ENCODE peak calls at places on chromosomes 5 and 9, in nine cellular contexts. U, N, S, M, Z, Q, H, I and V are unnamed samples.

GRCh38 chr5:135700731-135701130 is 121.9 kb upstream of the CXCL14 start:
- DNase-seq in N (no peak), U (no peak), H (no peak), I (no peak), M (no peak), Q (no peak), Z (no peak), S (no peak), V (no peak)

GRCh38 chr5:150144211-150144801 is 11.3 kb downstream of the PDGFRB start:
- DNase-seq in M (no peak), Q (no peak), S (peak), U (no peak), I (peak), H (no peak), Z (no peak), N (no peak), V (peak)

GRCh38 chr5:173310861-173311515 is 17.2 kb downstream of the STC2 start:
- DNase-seq in M (no peak), Q (no peak), Z (peak), I (no peak), H (no peak), S (peak), U (no peak), N (no peak), V (no peak)

GRCh38 chr9:83422512-83422911 is 115.7 kb downstream of the FRMD3 start:
- DNase-seq in N (no peak), S (no peak), U (no peak), H (no peak), Q (no peak), I (no peak), Z (no peak), M (no peak), V (no peak)

GRCh38 chr5:35205186-35205585 is 25.1 kb downstream of the PRLR start:
- DNase-seq in Z (no peak), I (no peak), H (no peak), S (no peak), U (no peak), Q (no peak), N (no peak), M (no peak), V (no peak)

GRCh38 chr5:95969646-95970358 is 8.2 kb upstream of the ELL2 start:
- DNase-seq in I (no peak), Z (no peak), N (no peak), M (no peak), U (no peak), Q (no peak), H (no peak), S (no peak), V (no peak)

GRCh38 chr5:180799902-180800801 is 2.5 kb downstream of the MGAT1 start:
- DNase-seq in Q (no peak), U (no peak), S (no peak), N (no peak), Z (no peak), M (no peak), I (no peak), H (no peak), V (no peak)

GRCh38 chr5:65809817-65810531 is 88.0 kb downstream of the NLN start:
- DNase-seq in S (no peak), I (peak), N (peak), U (peak), Z (no peak), H (no peak), M (no peak), Q (no peak), V (no peak)

GRCh38 chr9:38235244-38235643 is 157.3 kb upstream of the ALDH1B1 start:
- DNase-seq in Z (no peak), M (no peak), N (no peak), U (no peak), I (no peak), H (no peak), Q (no peak), S (no peak), V (no peak)

GRCh38 chr9:76521906-76522305 is 62.9 kb downstream of the GCNT1 start:
- DNase-seq in Q (no peak), Z (no peak), U (no peak), M (no peak), N (no peak), I (no peak), H (no peak), S (no peak), V (no peak)

GRCh38 chr5:92884464-92884863 is 696.6 kb downstream of the NR2F1-AS1 start:
- DNase-seq in M (no peak), S (no peak), U (no peak), N (no peak), Z (no peak), Q (no peak), H (no peak), I (no peak), V (no peak)

GRCh38 chr5:72621576-72621975 is 114.4 kb upstream of the ZNF366 start:
- DNase-seq in S (no peak), Q (no peak), I (no peak), U (no peak), N (no peak), M (no peak), Z (no peak), H (no peak), V (no peak)

GRCh38 chr5:36730537-36731216 is 124.3 kb downstream of the SLC1A3 start:
- DNase-seq in S (no peak), H (no peak), M (no peak), I (no peak), N (no peak), U (no peak), Z (no peak), Q (no peak), V (no peak)

GRCh38 chr9:117276444-117276843 is 138.4 kb downstream of the ASTN2 start:
- DNase-seq in Z (no peak), H (no peak), M (no peak), U (no peak), I (no peak), N (no peak), S (no peak), Q (no peak), V (no peak)

GRCh38 chr9:137067860-137068538 is 2.4 kb downstream of the SAPCD2 start:
- DNase-seq in N (peak), M (peak), H (peak), Z (peak), S (peak), Q (peak), I (peak), U (peak), V (peak)

GRCh38 chr9:35859310-35859994 is 10.7 kb downstream of the OR13J1 start:
- DNase-seq in Z (no peak), I (no peak), H (no peak), M (no peak), N (no peak), S (peak), U (peak), Q (no peak), V (no peak)

GRCh38 chr9:121393318-121393717 is 23.3 kb upstream of the STOM start:
- DNase-seq in S (no peak), M (no peak), Q (no peak), Z (no peak), U (no peak), H (no peak), N (no peak), I (peak), V (no peak)

GRCh38 chr9:84435902-84436301 is 95.3 kb upstream of the SLC28A3 start:
- DNase-seq in Z (no peak), M (no peak), I (no peak), H (no peak), S (no peak), U (no peak), Q (no peak), N (no peak), V (no peak)

GRCh38 chr9:115640887-115641286 is 512.7 kb upstream of the PAPPA start:
- DNase-seq in Z (no peak), U (no peak), N (no peak), H (no peak), I (no peak), M (no peak), Q (no peak), S (no peak), V (no peak)

GRCh38 chr5:10467281-10468198 is 25.9 kb downstream of the ROPN1L start:
- DNase-seq in U (no peak), S (no peak), M (no peak), Z (peak), Q (no peak), H (no peak), N (no peak), I (no peak), V (peak)

GRCh38 chr5:169772688-169773087 is 135.6 kb downstream of the DOCK2 start:
- DNase-seq in M (no peak), U (no peak), S (no peak), I (no peak), N (no peak), Q (no peak), H (no peak), Z (no peak), V (no peak)
- TF ChIP-seq POLR2AphosphoS5 in M (no peak), U (no peak), S (no peak), I (no peak), N (no peak), Q (no peak), H (no peak), Z (no peak), V (no peak)

GRCh38 chr5:112957409-112957808 is 19.2 kb upstream of the DCP2 start:
- DNase-seq in M (no peak), I (no peak), H (no peak), U (no peak), Q (no peak), N (no peak), S (no peak), Z (no peak), V (no peak)
- TF ChIP-seq POLR2AphosphoS5 in M (no peak), I (no peak), H (no peak), U (no peak), Q (no peak), N (no peak), S (no peak), Z (no peak), V (no peak)

DNA sequence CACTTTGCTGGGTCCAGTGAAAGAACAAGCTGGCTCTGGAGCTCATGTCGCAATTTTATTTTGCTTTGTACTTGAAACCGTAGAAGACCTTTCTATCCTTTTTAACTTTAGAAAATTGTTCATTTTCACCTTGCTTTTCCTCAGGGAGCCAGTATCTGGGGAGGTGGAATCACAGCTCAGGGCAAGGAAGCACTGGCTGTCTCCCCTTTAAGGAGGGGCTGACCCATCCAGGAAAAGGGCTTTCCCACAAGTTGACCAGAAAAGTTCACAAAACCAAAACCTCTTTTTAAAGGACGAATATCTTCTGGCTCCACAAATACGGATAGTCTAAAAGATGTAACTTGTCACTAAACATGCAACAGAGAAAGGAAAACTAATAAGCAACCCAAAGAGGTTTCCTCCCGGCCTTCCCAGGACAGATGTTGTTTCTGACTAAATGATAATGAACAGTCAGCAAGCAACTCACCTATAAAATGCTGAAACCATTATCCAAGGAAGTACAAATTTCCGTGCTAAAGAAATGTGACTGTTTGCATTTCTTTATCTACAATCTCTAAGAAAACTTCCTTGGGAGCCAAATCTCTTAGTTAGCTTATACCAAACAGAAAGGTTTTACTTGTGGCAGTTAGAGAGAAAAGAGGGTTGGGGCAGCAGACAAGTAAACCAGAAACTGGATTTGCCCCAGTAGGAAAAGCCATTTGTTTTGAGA is 278.2 kb downstream of the PLK2 start:
- DNase-seq in Q (no peak), I (no peak), S (no peak), M (no peak), N (no peak), U (no peak), H (no peak), Z (no peak), V (no peak)
- TF ChIP-seq POLR2AphosphoS5 in Q (no peak), I (no peak), S (no peak), M (no peak), N (no peak), U (no peak), H (no peak), Z (no peak), V (no peak)

GRCh38 chr9:96557921-96558320 is 61.7 kb downstream of the CDC14B start:
- DNase-seq in S (no peak), U (no peak), N (no peak), Q (no peak), M (no peak), I (no peak), H (no peak), Z (no peak), V (no peak)

GRCh38 chr9:96556701-96557461 is 62.8 kb downstream of the CDC14B start:
- DNase-seq in H (no peak), S (no peak), U (no peak), M (no peak), Z (no peak), I (no peak), Q (no peak), N (no peak), V (peak)

GRCh38 chr9:96554801-96555566 is 64.7 kb downstream of the CDC14B start:
- DNase-seq in Z (no peak), M (no peak), N (no peak), S (no peak), I (no peak), Q (no peak), H (no peak), U (no peak), V (no peak)

GRCh38 chr9:96554326-96554725 is 65.3 kb downstream of the CDC14B start:
- DNase-seq in Q (no peak), H (no peak), U (no peak), S (no peak), N (no peak), M (no peak), Z (no peak), I (no peak), V (no peak)

DNA sequence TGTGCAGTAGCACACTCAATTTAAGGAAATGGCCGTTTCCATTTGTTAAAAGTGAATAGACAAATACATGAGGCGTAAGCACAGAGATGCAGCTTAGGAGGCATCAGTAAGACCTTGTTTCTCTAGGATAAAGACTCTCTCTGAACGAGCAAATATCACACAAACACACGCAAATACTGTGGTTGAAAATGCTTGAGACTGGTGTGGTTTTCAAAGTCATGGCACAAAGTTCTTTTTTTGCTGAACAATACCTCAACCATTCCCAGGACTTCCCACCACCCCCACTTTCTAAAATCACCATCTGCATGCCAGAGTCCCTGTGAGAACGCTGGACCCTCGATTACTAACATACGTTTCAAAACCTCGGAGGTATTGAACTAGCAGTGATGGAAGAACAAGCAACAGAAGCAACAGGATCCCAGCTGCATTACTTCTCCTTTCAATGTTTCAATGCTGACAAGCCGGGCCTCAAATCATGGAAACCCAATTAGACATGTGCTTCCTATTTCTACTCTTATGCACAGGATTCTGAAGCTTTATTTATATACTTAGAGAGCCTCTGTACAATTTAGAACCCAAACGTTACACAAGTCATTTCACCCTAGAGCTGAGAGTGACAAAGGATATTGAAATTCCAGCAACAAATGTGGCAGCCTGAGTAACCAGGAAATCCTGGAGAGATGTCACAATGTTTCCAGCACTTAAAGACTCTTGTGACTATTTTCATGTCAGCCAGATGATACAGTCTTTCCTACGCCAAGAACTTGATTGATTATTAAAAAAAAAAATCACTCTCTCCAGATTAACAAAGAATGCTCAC is 63.9 kb downstream of the CDC14B start:
- DNase-seq in U (no peak), Q (no peak), S (no peak), N (no peak), H (no peak), I (no peak), M (no peak), Z (no peak), V (no peak)
- TF ChIP-seq POLR2AphosphoS5 in U (peak), Q (no peak), S (no peak), N (no peak), H (no peak), I (no peak), M (no peak), Z (no peak), V (no peak)

GRCh38 chr9:98580956-98581355 is 127.8 kb downstream of the GABBR2 start:
- DNase-seq in H (no peak), I (no peak), Q (no peak), N (no peak), S (no peak), Z (peak), M (no peak), U (no peak), V (no peak)

GRCh38 chr9:98576354-98576753 is 132.4 kb downstream of the GABBR2 start:
- DNase-seq in S (no peak), N (no peak), U (no peak), H (no peak), M (no peak), I (peak), Q (no peak), Z (no peak), V (no peak)

GRCh38 chr9:98576859-98577258 is 131.9 kb downstream of the GABBR2 start:
- DNase-seq in I (no peak), U (no peak), Z (no peak), Q (no peak), M (no peak), N (no peak), S (no peak), H (no peak), V (no peak)

GRCh38 chr9:98577446-98577845 is 131.3 kb downstream of the GABBR2 start:
- DNase-seq in Z (peak), I (no peak), S (no peak), N (no peak), M (no peak), H (no peak), U (no peak), Q (no peak), V (no peak)

GRCh38 chr9:98579700-98580099 is 129.0 kb downstream of the GABBR2 start:
- DNase-seq in M (no peak), N (no peak), H (no peak), S (no peak), I (no peak), U (no peak), Z (no peak), Q (no peak), V (no peak)
- TF ChIP-seq POLR2AphosphoS5 in M (no peak), N (no peak), H (no peak), S (no peak), I (no peak), U (no peak), Z (no peak), Q (no peak), V (no peak)

GRCh38 chr5:146965781-146966659 is 87.5 kb upstream of the PPP2R2B start:
- DNase-seq in H (peak), Q (peak), M (peak), S (peak), N (peak), I (peak), U (peak), Z (no peak), V (peak)
- TF ChIP-seq POLR2AphosphoS5 in H (no peak), Q (no peak), M (no peak), S (peak), N (no peak), I (no peak), U (peak), Z (no peak), V (no peak)

DNA sequence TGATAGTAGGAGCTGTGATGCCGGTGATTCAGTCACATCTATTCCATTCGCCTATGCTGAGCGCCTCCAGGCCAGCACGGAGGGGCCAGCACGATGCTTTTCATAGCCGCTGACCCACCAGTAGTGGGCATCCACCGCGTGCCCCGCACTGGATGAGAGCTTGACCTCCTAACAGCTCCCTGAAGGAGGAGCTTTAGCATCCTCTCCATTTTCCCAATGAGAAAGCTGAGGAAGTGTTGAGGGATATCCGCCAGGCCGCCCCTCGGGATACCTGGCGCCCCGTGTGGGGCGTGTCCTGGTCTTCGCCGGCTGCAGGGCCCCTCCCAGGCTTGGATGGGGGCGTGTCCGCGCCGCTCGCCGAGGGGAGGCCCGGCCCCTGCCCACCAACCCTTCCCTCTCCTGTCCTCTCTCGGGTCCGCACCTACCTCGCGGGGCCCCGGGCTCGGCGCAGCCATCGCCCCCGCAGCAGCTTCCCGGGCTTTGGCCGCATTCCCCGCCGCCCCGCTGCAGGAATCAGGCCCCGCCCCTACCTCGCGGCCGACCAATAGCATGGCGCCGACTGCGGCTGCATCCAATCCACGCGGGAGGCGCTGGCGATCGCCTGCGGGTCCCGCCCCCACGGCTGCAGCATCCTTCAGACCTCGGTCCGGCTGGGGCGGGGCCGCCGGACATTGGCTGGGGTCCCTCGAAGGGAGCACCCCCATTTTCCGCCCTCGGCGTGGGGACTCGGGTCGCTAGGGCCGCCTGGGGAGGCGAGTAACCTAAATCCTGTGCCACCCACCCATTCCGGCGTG is at the start of gene PIP5KL1:
- DNase-seq in I (peak), N (peak), Q (peak), H (peak), U (peak), M (peak), S (peak), Z (peak), V (peak)
- TF ChIP-seq POLR2AphosphoS5 in I (peak), N (peak), Q (no peak), H (no peak), U (peak), M (no peak), S (no peak), Z (peak), V (peak)